ENCODE peak calls at places on chromosomes 4 and X, in five cellular contexts. L is transverse colon; Q is cardiac septum; V is DND-41; T is stimulated activated CD4-positive, alpha-beta T cell treated with anti-CD3 and anti-CD28 coated beads, Interleukin-2, amount 100 ng/mL, for 24 hours. H is an unnamed sample.

GRCh38 chr4:66331761-66332160 is 661.5 kb upstream of the EPHA5 start:
- DNase-seq in L (no peak), Q (no peak), V (no peak), T (no peak), H (no peak)

GRCh38 chrX:133670394-133670793 is 255.1 kb upstream of the GPC4 start:
- DNase-seq in L (no peak), Q (no peak), V (no peak), T (no peak), H (peak; percentile 31)

GRCh38 chr4:25977397-25978170 is 63.6 kb downstream of the SMIM20 start:
- DNase-seq in L (no peak), Q (peak; percentile 27), V (no peak), T (no peak), H (no peak)

GRCh38 chrX:107000013-107000515 is at the start of gene MORC4:
- DNase-seq in L (peak; percentile 78), Q (peak; percentile 84), V (no peak), T (peak; percentile 70), H (peak; percentile 50)

GRCh38 chr4:144562019-144562740 is 83.8 kb upstream of the HHIP start:
- DNase-seq in L (no peak), Q (no peak), V (no peak), T (no peak), H (no peak)

GRCh38 chr4:23333556-23333945 is 556.3 kb downstream of the PPARGC1A start:
- DNase-seq in L (no peak), Q (no peak), V (no peak), T (peak; percentile 34), H (no peak)

GRCh38 chrX:37825225-37825842 is 22.0 kb downstream of the DYNLT3 start:
- DNase-seq in L (peak; percentile 58), Q (no peak), V (peak; percentile 72), T (peak; percentile 54), H (peak; percentile 21)

GRCh38 chr4:144356941-144357381 is 216.4 kb upstream of the GYPA start:
- DNase-seq in L (no peak), Q (no peak), V (no peak), T (no peak), H (no peak)

GRCh38 chrX:14032383-14032782 is 2.7 kb upstream of the GEMIN8 start:
- DNase-seq in L (peak; percentile 52), Q (no peak), V (peak; percentile 58), T (peak; percentile 63), H (peak; percentile 61)

GRCh38 chr4:183485411-183486160 is 19.3 kb upstream of the ING2 start:
- DNase-seq in L (no peak), Q (no peak), V (no peak), T (no peak), H (no peak)

H was measured in neural crest cell.